ENCODE peak calls at places on chromosomes 7 and 10, in four cellular contexts. L is GM12878, O is GM12891, X is K562. K is an unnamed sample.

GRCh38 chr7:158028290-158028941 is 559.2 kb downstream of the PTPRN2 start:
- DNase-seq in O (no peak), X (no peak), L (no peak), K (no peak)

GRCh38 chr7:11212816-11213215 is 239.1 kb downstream of the PHF14 start:
- DNase-seq in O (no peak), L (no peak), X (no peak), K (no peak)

GRCh38 chr10:1410469-1411395 is 326.6 kb downstream of the ADARB2 start:
- DNase-seq in O (no peak), X (no peak), L (no peak), K (no peak)

GRCh38 chr7:151038951-151039849 is 9.1 kb upstream of the ASIC3 start:
- DNase-seq in L (no peak), X (peak), O (no peak), K (peak)

GRCh38 chr10:69961168-69961863 is 91.3 kb upstream of the MACROH2A2 start:
- DNase-seq in X (peak), O (no peak), L (no peak), K (no peak)

GRCh38 chr10:25875555-25876165 is 58.4 kb upstream of the MYO3A start:
- DNase-seq in L (peak), O (peak), X (peak), K (peak)

GRCh38 chr7:134886353-134887057 is 99.8 kb upstream of the AGBL3 start:
- DNase-seq in L (no peak), O (no peak), X (no peak), K (no peak)

GRCh38 chr10:121503587-121504051 is 94.6 kb downstream of the FGFR2 start:
- DNase-seq in O (no peak), L (no peak), X (no peak), K (no peak)

GRCh38 chr10:88082806-88083596 is 219.6 kb downstream of the PTEN start:
- DNase-seq in O (no peak), L (no peak), X (no peak), K (peak)

GRCh38 chr7:11625669-11626068 is 206.3 kb downstream of the THSD7A start:
- DNase-seq in L (no peak), X (no peak), O (no peak), K (no peak)

GRCh38 chr10:16891375-16892313 is 74.4 kb upstream of the RSU1 start:
- DNase-seq in O (no peak), X (peak), L (no peak), K (no peak)
- TF ChIP-seq SPI1 in O (peak), X (peak), L (no peak), K (no peak)

DNA sequence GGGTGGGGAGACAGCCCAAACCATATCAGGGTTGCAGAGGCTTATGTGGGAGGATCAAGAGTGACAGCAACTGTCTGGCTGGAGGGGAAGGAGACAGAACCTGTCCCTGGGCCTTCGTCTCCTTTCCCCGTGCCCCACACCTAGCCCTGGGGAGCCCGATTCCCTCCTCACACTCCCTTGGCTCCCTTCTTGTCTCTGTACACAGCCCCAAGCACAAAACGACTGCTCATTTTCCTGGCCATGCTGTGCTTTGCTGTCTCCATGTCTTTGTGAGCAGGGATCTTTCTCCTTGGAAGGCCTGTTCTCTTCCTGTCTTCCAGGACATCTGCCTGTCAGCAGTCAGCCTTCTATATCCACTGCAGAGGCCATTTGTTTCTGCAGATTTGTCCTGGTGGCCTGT is 113.7 kb downstream of the INSYN2A start:
- DNase-seq in L (no peak), O (no peak), X (no peak), K (no peak)
- TF ChIP-seq SPI1 in L (no peak), O (no peak), X (no peak), K (no peak)

GRCh38 chr7:55140981-55141278 is 122.1 kb downstream of the EGFR start:
- DNase-seq in O (no peak), L (no peak), X (no peak), K (peak)

GRCh38 chr7:55138663-55139062 is 119.8 kb downstream of the EGFR start:
- DNase-seq in O (no peak), L (no peak), X (no peak), K (no peak)

GRCh38 chr7:55144333-55144954 is 125.6 kb downstream of the EGFR start:
- DNase-seq in L (no peak), O (no peak), X (peak), K (no peak)

GRCh38 chr7:55142919-55143600 is 124.2 kb downstream of the EGFR start:
- DNase-seq in O (no peak), L (no peak), X (no peak), K (no peak)

GRCh38 chr7:55140221-55140980 is 121.6 kb downstream of the EGFR start:
- DNase-seq in L (peak), O (no peak), X (no peak), K (no peak)
- TF ChIP-seq SPI1 in L (peak), O (peak), X (no peak), K (no peak)

DNA sequence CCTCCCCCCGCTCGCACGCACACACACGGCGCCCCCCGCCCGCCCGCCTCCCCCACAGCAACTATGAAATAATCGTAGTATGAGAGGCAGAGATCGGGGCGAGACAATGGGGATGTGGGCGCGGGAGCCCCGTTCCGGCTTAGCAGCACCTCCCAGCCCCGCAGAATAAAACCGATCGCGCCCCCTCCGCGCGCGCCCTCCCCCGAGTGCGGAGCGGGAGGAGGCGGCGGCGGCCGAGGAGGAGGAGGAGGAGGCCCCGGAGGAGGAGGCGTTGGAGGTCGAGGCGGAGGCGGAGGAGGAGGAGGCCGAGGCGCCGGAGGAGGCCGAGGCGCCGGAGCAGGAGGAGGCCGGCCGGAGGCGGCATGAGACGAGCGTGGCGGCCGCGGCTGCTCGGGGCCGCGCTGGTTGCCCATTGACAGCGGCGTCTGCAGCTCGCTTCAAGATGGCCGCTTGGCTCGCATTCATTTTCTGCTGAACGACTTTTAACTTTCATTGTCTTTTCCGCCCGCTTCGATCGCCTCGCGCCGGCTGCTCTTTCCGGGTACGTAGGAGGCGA is 335 bp downstream of the BMI1 start:
- DNase-seq in X (peak), O (no peak), L (no peak), K (no peak)
- TF ChIP-seq SPI1 in X (no peak), O (no peak), L (no peak), K (no peak)